ENCODE peak calls at places on chromosomes 6 and 20, in nine cellular contexts. B, M, F, K, L, I, Q, E and Y are unnamed samples.

GRCh38 chr20:64116016-64116415 is 8.7 kb upstream of the NPBWR2 start:
- DNase-seq in B (no peak), M (no peak), F (no peak), K (no peak), L (no peak), I (no peak), Q (no peak), E (no peak), Y (no peak)

GRCh38 chr20:39524371-39524911 is 562.3 kb downstream of the DHX35 start:
- DNase-seq in B (no peak), M (no peak), F (no peak), K (no peak), L (peak; percentile 43), I (no peak), Q (no peak), E (no peak), Y (no peak)

GRCh38 chr20:41169791-41170351 is 32.5 kb downstream of the PLCG1 start:
- DNase-seq in B (no peak), M (no peak), F (no peak), K (peak; percentile 66), L (peak; percentile 91), I (no peak), Q (no peak), E (peak; percentile 67), Y (no peak)

GRCh38 chr6:111591370-111591900 is 14.2 kb downstream of the TRAF3IP2 start:
- DNase-seq in B (no peak), M (no peak), F (peak; percentile 98), K (peak; percentile 99), L (peak; percentile 99), I (peak; percentile 99), Q (peak; percentile 98), E (peak; percentile 86), Y (peak; percentile 90)

GRCh38 chr6:145813285-145814034 is 1.1 kb downstream of the FBXO30 start:
- DNase-seq in B (peak; percentile 8), M (peak; percentile 71), F (peak; percentile 20), K (peak; percentile 70), L (peak; percentile 68), I (peak; percentile 80), Q (no peak), E (peak; percentile 11), Y (no peak)

GRCh38 chr6:140078552-140079126 is 704.2 kb upstream of the CITED2 start:
- DNase-seq in B (no peak), M (no peak), F (no peak), K (peak; percentile 99), L (no peak), I (peak; percentile 90), Q (peak; percentile 66), E (peak; percentile 22), Y (peak; percentile 33)

GRCh38 chr20:61560361-61560853 is 308.3 kb downstream of the CDH4 start:
- DNase-seq in B (no peak), M (no peak), F (no peak), K (peak; percentile 91), L (peak; percentile 6), I (no peak), Q (no peak), E (peak; percentile 37), Y (no peak)

GRCh38 chr20:43043887-43044286 is 145.8 kb downstream of the PTPRT start:
- DNase-seq in B (peak; percentile 45), M (peak; percentile 5), F (no peak), K (no peak), L (no peak), I (no peak), Q (no peak), E (no peak), Y (no peak)

GRCh38 chr6:132741281-132741680 is 16.4 kb downstream of the VNN2 start:
- DNase-seq in B (no peak), M (no peak), F (no peak), K (no peak), L (no peak), I (no peak), Q (no peak), E (no peak), Y (no peak)

GRCh38 chr20:3857405-3857804 is 10.8 kb downstream of the MAVS start:
- DNase-seq in B (peak; percentile 97), M (no peak), F (no peak), K (no peak), L (no peak), I (no peak), Q (no peak), E (no peak), Y (no peak)

GRCh38 chr6:112269165-112269564 is 14.8 kb upstream of the LAMA4 start:
- DNase-seq in B (no peak), M (peak; percentile 11), F (no peak), K (peak; percentile 64), L (no peak), I (no peak), Q (no peak), E (no peak), Y (peak; percentile 36)

GRCh38 chr6:6975395-6976111 is 132.2 kb upstream of the RREB1 start:
- DNase-seq in B (no peak), M (peak; percentile 81), F (no peak), K (no peak), L (no peak), I (no peak), Q (no peak), E (no peak), Y (no peak)

GRCh38 chr20:15139522-15139921 is 802.1 kb upstream of the FLRT3 start:
- DNase-seq in B (peak; percentile 34), M (no peak), F (no peak), K (no peak), L (no peak), I (no peak), Q (no peak), E (no peak), Y (no peak)

GRCh38 chr6:106026748-106027147 is 59.4 kb upstream of the PRDM1 start:
- DNase-seq in B (no peak), M (peak; percentile 7), F (no peak), K (peak; percentile 80), L (peak; percentile 20), I (no peak), Q (no peak), E (no peak), Y (no peak)